ENCODE peak calls at places on chromosomes 13 and 19, in eight cellular contexts. W is tibial nerve, I is Peyer's patch, A is PC-3, Z is GM23248, N is DND-41, X is psoas muscle, Q is mammary epithelial cell. Y is an unnamed sample.

GRCh38 chr13:26616126-26616525 is 58.6 kb downstream of the WASF3 start:
- DNase-seq in Z (peak), X (no peak), W (no peak), N (no peak), Q (peak), A (peak), I (no peak), Y (no peak)

GRCh38 chr19:49338691-49339363 is 3.6 kb downstream of the CD37 start:
- DNase-seq in X (peak), A (peak), Z (peak), I (peak), Q (peak), W (peak), N (no peak), Y (peak)

GRCh38 chr19:35214766-35215422 is 13.6 kb downstream of the FAM187B start:
- DNase-seq in A (no peak), I (no peak), Q (no peak), X (no peak), N (no peak), Z (no peak), W (no peak), Y (no peak)

GRCh38 chr13:110116072-110116487 is 190.9 kb downstream of the COL4A1 start:
- DNase-seq in I (peak), X (peak), N (peak), Q (no peak), W (no peak), Z (peak), A (peak), Y (no peak)

GRCh38 chr13:40550130-40550529 is 116.3 kb downstream of the FOXO1 start:
- DNase-seq in A (no peak), Q (peak), W (no peak), N (no peak), X (no peak), I (no peak), Z (peak), Y (no peak)

GRCh38 chr13:109454167-109454917 is 332.0 kb downstream of the IRS2 start:
- DNase-seq in W (no peak), N (no peak), X (no peak), Q (no peak), I (no peak), Z (peak), A (no peak), Y (no peak)

GRCh38 chr13:46146898-46147297 is 35.1 kb downstream of the LCP1 start:
- DNase-seq in Z (peak), N (no peak), X (no peak), A (no peak), W (no peak), I (no peak), Q (peak), Y (no peak)

GRCh38 chr13:53260594-53260993 is 232.0 kb downstream of the OLFM4 start:
- DNase-seq in Q (no peak), Z (no peak), W (no peak), I (no peak), N (no peak), A (no peak), X (no peak), Y (no peak)

GRCh38 chr13:22114630-22115311 is 443.9 kb downstream of the FGF9 start:
- DNase-seq in Z (peak), A (no peak), Q (no peak), I (no peak), N (no peak), W (no peak), X (no peak), Y (no peak)

GRCh38 chr13:69589531-69589930 is 518.1 kb upstream of the ATXN8OS start:
- DNase-seq in W (no peak), Z (no peak), A (no peak), I (no peak), Q (no peak), X (no peak), N (no peak), Y (no peak)

GRCh38 chr19:6427131-6427530 is 2.5 kb upstream of the KHSRP start:
- DNase-seq in A (no peak), W (no peak), X (no peak), I (no peak), Q (no peak), N (no peak), Z (no peak), Y (no peak)

GRCh38 chr19:2798158-2798685 is 12.9 kb downstream of the THOP1 start:
- DNase-seq in Z (no peak), I (no peak), N (no peak), X (no peak), Q (no peak), W (no peak), A (no peak), Y (no peak)

GRCh38 chr13:92967923-92968322 is 258.7 kb upstream of the GPC6 start:
- DNase-seq in N (no peak), Q (peak), I (no peak), W (no peak), X (no peak), Z (peak), A (peak), Y (no peak)

GRCh38 chr13:100234524-100235136 is 145.7 kb downstream of the PCCA start:
- DNase-seq in A (no peak), N (no peak), I (no peak), Z (peak), Q (no peak), X (no peak), W (no peak), Y (no peak)

GRCh38 chr13:107099661-107100060 is 531.7 kb upstream of the ARGLU1 start:
- DNase-seq in N (no peak), W (no peak), Q (no peak), X (no peak), I (no peak), A (peak), Z (peak), Y (no peak)

GRCh38 chr13:113135281-113135760 is 12.7 kb downstream of the F10 start:
- DNase-seq in Z (no peak), W (no peak), N (no peak), A (no peak), X (no peak), I (no peak), Q (no peak), Y (no peak)

GRCh38 chr13:101307181-101307701 is 109.1 kb downstream of the NALCN start:
- DNase-seq in N (peak), W (no peak), X (no peak), Q (no peak), Z (peak), I (no peak), A (no peak), Y (peak)

GRCh38 chr19:49710372-49710951 is 19.5 kb downstream of the CPT1C start:
- DNase-seq in N (no peak), I (no peak), W (no peak), Z (peak), Q (no peak), X (no peak), A (peak), Y (no peak)

GRCh38 chr19:54478677-54479266 is 5.7 kb upstream of the CDC42EP5 start:
- DNase-seq in X (no peak), W (no peak), N (peak), I (peak), Q (peak), A (peak), Z (peak), Y (no peak)

GRCh38 chr13:50936681-50937080 is 27.1 kb downstream of the RNASEH2B start:
- DNase-seq in A (no peak), I (no peak), X (no peak), Q (no peak), W (no peak), N (no peak), Z (peak), Y (no peak)

GRCh38 chr13:29459818-29460335 is 135.6 kb downstream of the SLC7A1 start:
- DNase-seq in W (no peak), Q (peak), I (no peak), A (no peak), N (no peak), X (no peak), Z (no peak), Y (no peak)
- H3K27ac ChIP-seq in W (no peak), Q (no peak), I (no peak), A (no peak), N (no peak), X (no peak), Z (no peak), Y (no peak)

DNA sequence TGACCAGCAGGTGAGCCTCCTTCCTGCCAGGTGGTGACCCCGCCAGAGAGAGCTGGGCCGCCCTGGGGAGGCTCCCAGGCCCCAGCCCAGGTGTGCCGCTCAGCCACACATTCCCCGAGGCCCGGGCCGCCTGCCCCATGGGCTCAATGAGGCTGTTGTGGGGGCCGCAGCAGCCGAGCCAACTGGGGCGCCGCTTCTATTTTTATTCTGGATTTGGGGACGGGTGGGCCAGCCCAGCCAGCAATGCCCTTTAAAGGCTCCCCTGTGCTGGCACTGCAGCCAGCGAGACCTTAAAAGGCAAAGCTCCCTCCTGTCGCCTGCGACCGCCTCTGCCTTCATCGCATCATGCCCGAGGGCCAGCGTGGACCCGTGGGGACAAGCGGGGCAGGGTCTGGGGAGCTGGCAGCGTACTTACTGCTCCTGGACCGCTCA is 17.7 kb upstream of the CRTC1 start:
- DNase-seq in W (no peak), N (no peak), I (no peak), Z (no peak), Q (no peak), A (no peak), X (no peak), Y (no peak)
- H3K4me3 ChIP-seq in W (no peak), N (no peak), I (no peak), Z (no peak), Q (no peak), A (no peak), X (no peak), Y (peak)

GRCh38 chr19:28558783-28559182 is 654.2 kb downstream of the UQCRFS1 start:
- DNase-seq in X (no peak), N (no peak), Z (no peak), A (no peak), Q (no peak), W (no peak), I (no peak), Y (no peak)
- H3K27ac ChIP-seq in X (no peak), N (no peak), Z (no peak), A (no peak), Q (no peak), W (no peak), I (no peak), Y (no peak)

GRCh38 chr19:8363803-8364771 is at the start of gene ANGPTL4:
- DNase-seq in X (peak), N (no peak), W (peak), A (peak), Q (peak), I (peak), Z (peak), Y (peak)

GRCh38 chr19:8366961-8367326 is 3.0 kb downstream of the ANGPTL4 start:
- DNase-seq in W (no peak), N (no peak), Z (peak), Q (no peak), I (peak), A (no peak), X (peak), Y (no peak)

GRCh38 chr19:8368136-8368535 is 4.2 kb downstream of the ANGPTL4 start:
- DNase-seq in A (no peak), Q (no peak), W (no peak), X (no peak), I (no peak), N (no peak), Z (no peak), Y (no peak)

GRCh38 chr19:8367327-8368001 is 3.5 kb downstream of the ANGPTL4 start:
- DNase-seq in W (peak), Q (peak), I (peak), N (no peak), X (peak), A (peak), Z (peak), Y (no peak)

DNA sequence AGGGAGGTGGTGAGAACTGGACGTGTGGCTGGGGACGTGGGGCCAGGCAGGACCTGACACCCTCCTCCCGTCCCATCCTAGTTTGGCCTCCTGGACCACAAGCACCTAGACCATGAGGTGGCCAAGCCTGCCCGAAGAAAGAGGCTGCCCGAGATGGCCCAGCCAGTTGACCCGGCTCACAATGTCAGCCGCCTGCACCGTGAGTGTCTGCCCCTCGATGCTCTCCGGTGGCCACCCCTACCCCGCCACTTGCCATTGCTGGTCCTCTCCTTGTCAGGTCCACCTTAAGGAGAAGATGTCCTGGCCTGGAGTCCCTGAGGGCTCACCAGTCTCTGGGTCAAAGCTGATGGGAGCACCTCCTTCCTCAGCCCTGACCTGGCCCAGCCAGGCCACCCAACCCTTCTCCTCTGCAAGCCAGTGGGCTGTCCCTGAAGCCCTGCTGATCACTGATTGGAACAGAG is 2.2 kb downstream of the ANGPTL4 start:
- DNase-seq in N (no peak), A (no peak), W (no peak), X (no peak), Q (no peak), I (no peak), Z (no peak), Y (no peak)
- H3K4me3 ChIP-seq in N (no peak), A (no peak), W (peak), X (peak), Q (peak), I (no peak), Z (no peak), Y (peak)

GRCh38 chr19:39052243-39052746 is 19.9 kb upstream of the FBXO27 start:
- DNase-seq in Q (peak), X (peak), N (peak), I (peak), Z (peak), A (peak), W (peak), Y (no peak)
- H3K27ac ChIP-seq in Q (no peak), X (no peak), N (no peak), I (no peak), Z (no peak), A (no peak), W (no peak), Y (no peak)